ENCODE peak calls at places on chromosomes 6 and 20, in five cellular contexts. One of them, this sample, is unnamed.

GRCh38 chr20:60095456-60095855 is 137.2 kb downstream of the CDH26 start:
- DNase-seq in endothelial cell: no peak
- DNase-seq in lower leg skin: peak; percentile 48
- DNase-seq in progenitor cell of endocrine pancreas: no peak
- DNase-seq in HCT116: no peak
- DNase-seq in this sample: no peak

GRCh38 chr6:1129141-1129540 is 182.8 kb upstream of the FOXQ1 start:
- DNase-seq in endothelial cell: no peak
- DNase-seq in lower leg skin: no peak
- DNase-seq in progenitor cell of endocrine pancreas: no peak
- DNase-seq in HCT116: no peak
- DNase-seq in this sample: no peak

GRCh38 chr6:123997223-123997622 is 193.6 kb downstream of the NKAIN2 start:
- DNase-seq in endothelial cell: no peak
- DNase-seq in lower leg skin: no peak
- DNase-seq in progenitor cell of endocrine pancreas: no peak
- DNase-seq in HCT116: no peak
- DNase-seq in this sample: no peak

GRCh38 chr6:153044295-153044694 is 41.8 kb upstream of the MTRF1L start:
- DNase-seq in endothelial cell: no peak
- DNase-seq in lower leg skin: no peak
- DNase-seq in progenitor cell of endocrine pancreas: no peak
- DNase-seq in HCT116: no peak
- DNase-seq in this sample: no peak

GRCh38 chr6:15504581-15505350 is 158.1 kb downstream of the DTNBP1 start:
- DNase-seq in endothelial cell: no peak
- DNase-seq in lower leg skin: peak; percentile 90
- DNase-seq in progenitor cell of endocrine pancreas: no peak
- DNase-seq in HCT116: no peak
- DNase-seq in this sample: no peak

GRCh38 chr6:34190504-34191122 is 44.7 kb upstream of the GRM4 start:
- DNase-seq in endothelial cell: peak; percentile 21
- DNase-seq in lower leg skin: peak; percentile 62
- DNase-seq in progenitor cell of endocrine pancreas: no peak
- DNase-seq in HCT116: no peak
- DNase-seq in this sample: no peak

GRCh38 chr6:81144346-81144745 is 608.1 kb downstream of the TENT5A start:
- DNase-seq in endothelial cell: no peak
- DNase-seq in lower leg skin: no peak
- DNase-seq in progenitor cell of endocrine pancreas: no peak
- DNase-seq in HCT116: no peak
- DNase-seq in this sample: no peak

GRCh38 chr6:34468378-34468892 is 2.6 kb downstream of the PACSIN1 start:
- DNase-seq in endothelial cell: no peak
- DNase-seq in lower leg skin: no peak
- DNase-seq in progenitor cell of endocrine pancreas: no peak
- DNase-seq in HCT116: no peak
- DNase-seq in this sample: no peak

GRCh38 chr6:115983998-115984397 is 76.7 kb downstream of the FRK start:
- DNase-seq in endothelial cell: no peak
- DNase-seq in lower leg skin: no peak
- DNase-seq in progenitor cell of endocrine pancreas: no peak
- DNase-seq in HCT116: no peak
- DNase-seq in this sample: no peak

GRCh38 chr6:34929241-34929978 is 40.4 kb downstream of the ANKS1A start:
- DNase-seq in endothelial cell: no peak
- DNase-seq in lower leg skin: no peak
- DNase-seq in progenitor cell of endocrine pancreas: no peak
- DNase-seq in HCT116: no peak
- DNase-seq in this sample: no peak

GRCh38 chr6:131210469-131210868 is 75.2 kb downstream of the AKAP7 start:
- DNase-seq in endothelial cell: no peak
- DNase-seq in lower leg skin: no peak
- DNase-seq in progenitor cell of endocrine pancreas: no peak
- DNase-seq in HCT116: no peak
- DNase-seq in this sample: no peak

GRCh38 chr6:50976907-50977306 is 158.2 kb downstream of the TFAP2B start:
- DNase-seq in endothelial cell: no peak
- DNase-seq in lower leg skin: no peak
- DNase-seq in progenitor cell of endocrine pancreas: no peak
- DNase-seq in HCT116: no peak
- DNase-seq in this sample: no peak

GRCh38 chr6:39927159-39927558 is 7.1 kb downstream of the MOCS1 start:
- DNase-seq in endothelial cell: no peak
- DNase-seq in lower leg skin: no peak
- DNase-seq in progenitor cell of endocrine pancreas: no peak
- DNase-seq in HCT116: peak; percentile 26
- DNase-seq in this sample: no peak

GRCh38 chr20:60935971-60936370 is 316.1 kb upstream of the CDH4 start:
- DNase-seq in endothelial cell: no peak
- DNase-seq in lower leg skin: no peak
- DNase-seq in progenitor cell of endocrine pancreas: no peak
- DNase-seq in HCT116: no peak
- DNase-seq in this sample: no peak

GRCh38 chr20:19072988-19073387 is 139.5 kb upstream of the SLC24A3 start:
- DNase-seq in endothelial cell: no peak
- DNase-seq in lower leg skin: peak; percentile 57
- DNase-seq in progenitor cell of endocrine pancreas: no peak
- DNase-seq in HCT116: no peak
- DNase-seq in this sample: no peak

GRCh38 chr20:19077370-19078220 is 134.8 kb upstream of the SLC24A3 start:
- DNase-seq in endothelial cell: no peak
- DNase-seq in lower leg skin: no peak
- DNase-seq in progenitor cell of endocrine pancreas: no peak
- DNase-seq in HCT116: no peak
- DNase-seq in this sample: no peak

GRCh38 chr20:19073584-19074198 is 138.8 kb upstream of the SLC24A3 start:
- DNase-seq in endothelial cell: no peak
- DNase-seq in lower leg skin: peak; percentile 13
- DNase-seq in progenitor cell of endocrine pancreas: no peak
- DNase-seq in HCT116: no peak
- DNase-seq in this sample: peak; percentile 6

GRCh38 chr20:19071902-19072498 is 140.4 kb upstream of the SLC24A3 start:
- DNase-seq in endothelial cell: no peak
- DNase-seq in lower leg skin: no peak
- DNase-seq in progenitor cell of endocrine pancreas: no peak
- DNase-seq in HCT116: no peak
- DNase-seq in this sample: no peak

GRCh38 chr20:19074828-19075516 is 137.5 kb upstream of the SLC24A3 start:
- DNase-seq in endothelial cell: no peak
- DNase-seq in lower leg skin: peak; percentile 70
- DNase-seq in progenitor cell of endocrine pancreas: no peak
- DNase-seq in HCT116: no peak
- DNase-seq in this sample: no peak
- TF ChIP-seq CTCF in endothelial cell: no peak
- TF ChIP-seq CTCF in lower leg skin: no peak
- TF ChIP-seq CTCF in progenitor cell of endocrine pancreas: no peak
- TF ChIP-seq CTCF in HCT116: no peak
- TF ChIP-seq CTCF in this sample: no peak

DNA sequence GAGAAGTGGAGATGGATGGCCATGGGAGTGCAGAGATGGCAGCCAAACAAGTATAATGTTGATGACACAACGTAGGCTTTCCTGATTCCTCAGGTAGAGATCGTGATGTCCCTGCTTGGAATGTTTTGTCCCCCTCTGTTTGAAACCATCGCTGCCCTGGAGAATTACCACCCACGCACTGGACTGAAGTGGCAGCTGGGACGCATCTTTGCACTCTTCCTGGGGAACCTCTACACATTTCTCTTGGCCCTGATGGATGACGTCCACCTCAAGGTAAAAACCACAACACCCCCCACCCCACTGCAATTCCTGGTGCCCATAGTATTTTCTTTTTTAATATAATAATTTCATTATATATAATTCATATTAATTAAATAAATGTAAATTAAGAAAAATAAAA is 42.1 kb upstream of the NOP56 start:
- DNase-seq in endothelial cell: no peak
- DNase-seq in lower leg skin: no peak
- DNase-seq in progenitor cell of endocrine pancreas: no peak
- DNase-seq in HCT116: no peak
- DNase-seq in this sample: no peak
- TF ChIP-seq CTCF in endothelial cell: no peak
- TF ChIP-seq CTCF in lower leg skin: no peak
- TF ChIP-seq CTCF in progenitor cell of endocrine pancreas: no peak
- TF ChIP-seq CTCF in HCT116: no peak
- TF ChIP-seq CTCF in this sample: no peak

GRCh38 chr20:3980260-3981131 is 34.9 kb downstream of the RNF24 start:
- DNase-seq in endothelial cell: no peak
- DNase-seq in lower leg skin: no peak
- DNase-seq in progenitor cell of endocrine pancreas: no peak
- DNase-seq in HCT116: no peak
- DNase-seq in this sample: no peak
- TF ChIP-seq CTCF in endothelial cell: no peak
- TF ChIP-seq CTCF in lower leg skin: no peak
- TF ChIP-seq CTCF in progenitor cell of endocrine pancreas: no peak
- TF ChIP-seq CTCF in HCT116: no peak
- TF ChIP-seq CTCF in this sample: no peak

GRCh38 chr20:25669826-25670422 is 26.7 kb downstream of the ZNF337 start:
- DNase-seq in endothelial cell: peak; percentile 15
- DNase-seq in lower leg skin: no peak
- DNase-seq in progenitor cell of endocrine pancreas: no peak
- DNase-seq in HCT116: no peak
- DNase-seq in this sample: no peak
- TF ChIP-seq CTCF in endothelial cell: no peak
- TF ChIP-seq CTCF in lower leg skin: no peak
- TF ChIP-seq CTCF in progenitor cell of endocrine pancreas: peak; percentile 39
- TF ChIP-seq CTCF in HCT116: peak; percentile 30
- TF ChIP-seq CTCF in this sample: peak; percentile 32